ENCODE peak calls at places on chromosomes 1 and 21, in ten cellular contexts. L is HFF-Myc, G is H1, W is brain microvascular endothelial cell, F is left lung, V is BE2C, U is adrenal gland, X is tibial nerve, M is bronchial epithelial cell, J is tibial artery. K is an unnamed sample.

GRCh38 chr1:6126521-6127067 is 53.5 kb downstream of the CHD5 start:
- DNase-seq in L (no peak), G (no peak), W (no peak), F (no peak), V (no peak), U (no peak), X (no peak), M (no peak), J (no peak), K (no peak)

GRCh38 chr1:220139966-220140365 is 46.0 kb downstream of the IARS2 start:
- DNase-seq in L (no peak), G (no peak), W (no peak), F (no peak), V (no peak), U (no peak), X (no peak), M (no peak), J (no peak), K (no peak)

GRCh38 chr1:201330541-201330940 is 46.9 kb downstream of the TNNT2 start:
- DNase-seq in L (no peak), G (no peak), W (no peak), F (no peak), V (no peak), U (no peak), X (no peak), M (no peak), J (no peak), K (no peak)

GRCh38 chr1:215292906-215293305 is 210.4 kb downstream of the KCNK2 start:
- DNase-seq in L (no peak), G (no peak), W (no peak), F (no peak), V (no peak), U (no peak), X (no peak), M (no peak), J (no peak), K (no peak)

GRCh38 chr1:97013904-97014303 is 292.3 kb downstream of the PTBP2 start:
- DNase-seq in L (no peak), G (no peak), W (peak), F (no peak), V (no peak), U (no peak), X (no peak), M (no peak), J (no peak), K (peak)

GRCh38 chr1:45322486-45323040 is 4.1 kb upstream of the HPDL start:
- DNase-seq in L (no peak), G (no peak), W (no peak), F (no peak), V (no peak), U (no peak), X (no peak), M (no peak), J (no peak), K (no peak)

GRCh38 chr1:16111771-16112557 is 38.5 kb upstream of the FAM131C start:
- DNase-seq in L (no peak), G (no peak), W (peak), F (peak), V (no peak), U (no peak), X (no peak), M (no peak), J (peak), K (peak)

GRCh38 chr1:193831465-193831864 is 645.1 kb upstream of the B3GALT2 start:
- DNase-seq in L (no peak), G (no peak), W (no peak), F (no peak), V (no peak), U (no peak), X (no peak), M (no peak), J (no peak), K (no peak)

GRCh38 chr1:43147625-43148319 is 24.3 kb downstream of the EBNA1BP2 start:
- DNase-seq in L (peak), G (peak), W (peak), F (peak), V (peak), U (peak), X (no peak), M (peak), J (peak), K (peak)

GRCh38 chr1:210558302-210558701 is 229.6 kb downstream of the HHAT start:
- DNase-seq in L (no peak), G (no peak), W (peak), F (no peak), V (peak), U (peak), X (no peak), M (no peak), J (no peak), K (no peak)

GRCh38 chr1:86866665-86867064 is 47.3 kb downstream of the SELENOF start:
- DNase-seq in L (no peak), G (no peak), W (peak), F (no peak), V (no peak), U (no peak), X (no peak), M (peak), J (no peak), K (peak)

GRCh38 chr21:44532712-44533111 is 7.3 kb downstream of the KRTAP10-1 start:
- DNase-seq in L (no peak), G (no peak), W (no peak), F (no peak), V (peak), U (no peak), X (no peak), M (no peak), J (peak), K (no peak)

GRCh38 chr1:67578397-67579020 is 106.5 kb upstream of the GADD45A start:
- DNase-seq in L (no peak), G (no peak), W (no peak), F (no peak), V (no peak), U (no peak), X (no peak), M (no peak), J (no peak), K (no peak)

GRCh38 chr1:175192630-175193338 is at the start of gene KIAA0040:
- DNase-seq in L (no peak), G (peak), W (no peak), F (peak), V (peak), U (peak), X (peak), M (peak), J (peak), K (peak)

GRCh38 chr1:2606004-2606805 is 19.6 kb downstream of the PRXL2B start:
- DNase-seq in L (no peak), G (peak), W (no peak), F (no peak), V (no peak), U (peak), X (no peak), M (no peak), J (no peak), K (no peak)

GRCh38 chr1:84973493-84974334 is 23.2 kb downstream of the MCOLN2 start:
- DNase-seq in L (no peak), G (no peak), W (no peak), F (no peak), V (no peak), U (no peak), X (no peak), M (no peak), J (no peak), K (peak)

GRCh38 chr1:45065083-45065482 is 53.0 kb downstream of the UROD start:
- DNase-seq in L (no peak), G (no peak), W (no peak), F (no peak), V (no peak), U (no peak), X (no peak), M (no peak), J (no peak), K (peak)

GRCh38 chr1:45033356-45033755 is 21.3 kb downstream of the UROD start:
- DNase-seq in L (no peak), G (no peak), W (no peak), F (no peak), V (no peak), U (no peak), X (no peak), M (no peak), J (no peak), K (no peak)

GRCh38 chr1:15213333-15213732 is 33.7 kb upstream of the FHAD1 start:
- DNase-seq in L (no peak), G (no peak), W (no peak), F (no peak), V (no peak), U (peak), X (no peak), M (no peak), J (no peak), K (peak)

GRCh38 chr1:59292557-59292956 is 4.3 kb upstream of the FGGY start:
- DNase-seq in L (no peak), G (no peak), W (peak), F (peak), V (no peak), U (peak), X (no peak), M (peak), J (peak), K (peak)

GRCh38 chr1:180953291-180953747 is 40.6 kb downstream of the KIAA1614 start:
- DNase-seq in L (no peak), G (no peak), W (no peak), F (no peak), V (no peak), U (no peak), X (no peak), M (peak), J (no peak), K (no peak)

GRCh38 chr1:91752324-91752723 is 133.6 kb downstream of the TGFBR3 start:
- DNase-seq in L (no peak), G (no peak), W (no peak), F (no peak), V (no peak), U (no peak), X (no peak), M (no peak), J (no peak), K (no peak)

GRCh38 chr1:201749059-201749458 is 79.9 kb upstream of the IPO9 start:
- DNase-seq in L (no peak), G (no peak), W (no peak), F (no peak), V (no peak), U (no peak), X (no peak), M (no peak), J (no peak), K (no peak)

GRCh38 chr1:93701619-93702018 is 20.0 kb upstream of the BCAR3 start:
- DNase-seq in L (peak), G (no peak), W (peak), F (peak), V (no peak), U (peak), X (no peak), M (peak), J (no peak), K (peak)

GRCh38 chr1:16440480-16441311 is at the start of gene NECAP2:
- DNase-seq in L (peak), G (peak), W (peak), F (peak), V (peak), U (peak), X (peak), M (peak), J (peak), K (peak)

GRCh38 chr1:109290998-109291397 is 8.1 kb upstream of the PSRC1 start:
- DNase-seq in L (no peak), G (no peak), W (no peak), F (peak), V (no peak), U (no peak), X (no peak), M (no peak), J (no peak), K (no peak)

GRCh38 chr21:43292041-43292865 is 123.4 kb downstream of the CRYAA start:
- DNase-seq in L (no peak), G (no peak), W (no peak), F (no peak), V (no peak), U (no peak), X (no peak), M (no peak), J (no peak), K (no peak)

GRCh38 chr21:15560383-15561056 is 169.3 kb upstream of the USP25 start:
- DNase-seq in L (no peak), G (no peak), W (no peak), F (no peak), V (no peak), U (no peak), X (no peak), M (no peak), J (no peak), K (no peak)

GRCh38 chr1:209403921-209404320 is 179.6 kb upstream of the CAMK1G start:
- DNase-seq in L (no peak), G (no peak), W (no peak), F (no peak), V (no peak), U (no peak), X (no peak), M (peak), J (no peak), K (no peak)
- H3K4me3 ChIP-seq in L (no peak), G (no peak), W (no peak), F (no peak), V (no peak), U (no peak), X (no peak), M (no peak), J (no peak), K (no peak)

GRCh38 chr1:36087233-36088123 is 1.2 kb upstream of the ADPRS start:
- DNase-seq in L (no peak), G (no peak), W (no peak), F (no peak), V (no peak), U (no peak), X (no peak), M (no peak), J (no peak), K (no peak)
- TF ChIP-seq CTCF in L (no peak), G (no peak), W (no peak), F (no peak), V (no peak), U (no peak), X (no peak), M (no peak), J (no peak), K (peak)

DNA sequence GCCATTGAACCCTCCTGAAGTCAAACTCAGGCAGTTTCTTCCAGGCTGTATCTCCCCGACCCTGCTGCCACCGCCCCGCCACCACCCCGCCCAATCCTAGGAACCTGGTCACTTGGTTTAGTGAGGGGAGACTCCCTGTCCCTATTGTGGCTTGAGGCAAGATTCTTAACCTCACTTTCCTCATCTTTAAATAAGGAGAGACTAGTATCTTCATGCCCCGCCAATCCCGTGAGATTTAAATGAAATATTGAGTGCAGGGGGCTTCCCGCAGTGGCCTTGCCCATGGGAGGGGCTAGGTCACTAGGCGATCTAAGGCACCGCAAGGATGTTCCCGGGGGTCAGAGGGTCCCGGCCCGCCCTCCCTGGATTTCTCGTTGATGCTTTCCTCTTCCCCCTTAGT is 998 bp downstream of the KDF1 start:
- DNase-seq in L (no peak), G (no peak), W (no peak), F (no peak), V (no peak), U (no peak), X (no peak), M (no peak), J (no peak), K (no peak)
- H3K4me3 ChIP-seq in L (no peak), G (peak), W (no peak), F (peak), V (no peak), U (peak), X (no peak), M (peak), J (no peak), K (no peak)

DNA sequence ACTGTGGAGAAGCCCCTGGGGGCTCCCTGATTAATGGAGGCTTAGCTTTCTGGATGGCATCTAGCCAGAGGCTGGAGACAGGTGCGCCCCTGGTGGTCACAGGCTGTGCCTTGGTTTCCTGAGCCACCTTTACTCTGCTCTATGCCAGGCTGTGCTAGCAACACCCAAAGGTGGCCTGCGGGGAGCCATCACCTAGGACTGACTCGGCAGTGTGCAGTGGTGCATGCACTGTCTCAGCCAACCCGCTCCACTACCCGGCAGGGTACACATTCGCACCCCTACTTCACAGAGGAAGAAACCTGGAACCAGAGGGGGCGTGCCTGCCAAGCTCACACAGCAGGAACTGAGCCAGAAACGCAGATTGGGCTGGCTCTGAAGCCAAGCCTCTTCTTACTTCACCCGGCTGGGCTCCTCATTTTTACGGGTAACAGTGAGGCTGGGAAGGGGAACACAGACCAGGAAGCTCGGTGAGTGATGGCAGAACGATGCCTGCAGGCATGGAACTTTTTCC is 24.8 kb downstream of the PCSK9 start:
- DNase-seq in L (no peak), G (no peak), W (no peak), F (no peak), V (peak), U (no peak), X (no peak), M (peak), J (no peak), K (peak)
- TF ChIP-seq CTCF in L (peak), G (peak), W (peak), F (no peak), V (no peak), U (no peak), X (no peak), M (peak), J (no peak), K (peak)

GRCh38 chr1:62426238-62426637 is 10.6 kb upstream of the USP1 start:
- DNase-seq in L (no peak), G (no peak), W (no peak), F (no peak), V (no peak), U (no peak), X (no peak), M (peak), J (no peak), K (no peak)

GRCh38 chr1:62425041-62425440 is 11.8 kb upstream of the USP1 start:
- DNase-seq in L (no peak), G (no peak), W (no peak), F (no peak), V (peak), U (no peak), X (no peak), M (no peak), J (no peak), K (no peak)

GRCh38 chr1:62428351-62428750 is 8.5 kb upstream of the USP1 start:
- DNase-seq in L (no peak), G (no peak), W (no peak), F (no peak), V (no peak), U (no peak), X (no peak), M (no peak), J (no peak), K (no peak)

GRCh38 chr1:62424412-62424811 is 12.4 kb upstream of the USP1 start:
- DNase-seq in L (peak), G (no peak), W (no peak), F (no peak), V (no peak), U (no peak), X (no peak), M (no peak), J (no peak), K (no peak)

GRCh38 chr1:62426794-62427193 is 10.1 kb upstream of the USP1 start:
- DNase-seq in L (no peak), G (no peak), W (no peak), F (no peak), V (no peak), U (no peak), X (no peak), M (no peak), J (no peak), K (no peak)
- H3K4me3 ChIP-seq in L (no peak), G (no peak), W (no peak), F (no peak), V (no peak), U (no peak), X (no peak), M (no peak), J (no peak), K (no peak)

GRCh38 chr21:29298348-29299045 is at the start of gene BACH1:
- DNase-seq in L (no peak), G (peak), W (peak), F (peak), V (peak), U (peak), X (peak), M (peak), J (peak), K (peak)
- TF ChIP-seq CTCF in L (peak), G (no peak), W (peak), F (peak), V (no peak), U (peak), X (peak), M (peak), J (peak), K (no peak)

DNA sequence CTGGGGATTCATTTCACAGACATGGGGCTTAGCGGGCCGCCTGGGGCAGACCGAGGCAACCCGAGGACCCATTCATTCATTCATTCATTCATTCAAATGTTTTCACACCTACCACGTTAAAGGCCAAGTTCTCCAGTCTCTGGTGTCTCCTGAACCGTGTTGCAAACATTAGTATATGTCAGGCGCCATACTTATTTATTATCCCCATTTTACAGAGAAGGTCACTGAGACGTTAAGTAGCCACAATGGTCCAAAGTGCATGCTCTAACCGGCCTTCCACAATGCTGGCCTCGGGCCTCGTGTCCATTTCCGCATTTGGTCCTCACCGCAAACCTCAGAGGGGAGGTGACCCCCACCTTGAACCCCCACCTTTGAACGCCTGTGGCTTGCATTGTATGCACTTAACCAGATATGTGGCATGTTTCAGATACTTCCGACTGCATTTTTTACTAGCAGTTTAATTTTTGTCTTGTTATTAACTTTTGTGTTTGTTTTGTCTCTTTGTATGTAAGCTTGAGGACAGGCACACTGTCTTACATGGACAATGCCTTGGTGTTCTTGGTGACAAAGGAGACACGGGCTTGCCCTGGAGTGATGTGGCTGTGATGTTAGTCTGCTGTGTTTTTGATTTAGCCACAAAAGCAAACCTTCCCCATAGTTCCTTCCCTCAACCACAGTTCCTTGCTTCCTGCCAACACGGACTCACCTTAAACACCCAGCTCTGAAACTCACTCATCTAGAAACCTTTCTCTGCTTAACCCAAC is 1.2 kb upstream of the IFFO2 start:
- DNase-seq in L (no peak), G (no peak), W (no peak), F (no peak), V (no peak), U (no peak), X (no peak), M (no peak), J (no peak), K (no peak)
- H3K4me3 ChIP-seq in L (peak), G (no peak), W (peak), F (peak), V (no peak), U (no peak), X (no peak), M (no peak), J (no peak), K (no peak)

GRCh38 chr1:206505702-206506375 is 1.5 kb upstream of the RASSF5 start:
- DNase-seq in L (no peak), G (no peak), W (no peak), F (peak), V (no peak), U (no peak), X (no peak), M (no peak), J (no peak), K (peak)
- TF ChIP-seq CTCF in L (peak), G (no peak), W (peak), F (peak), V (peak), U (peak), X (peak), M (peak), J (peak), K (peak)

K was measured in cardiac fibroblast.